ENCODE peak calls at places on chromosomes 12 and 14, in seven cellular contexts. J is lower lobe of right lung; D is mesendoderm; P is CD8-positive, alpha-beta T cell; B is A549; I is IMR-90; A is Panc1. S is an unnamed sample.
A peak's percentile ranks its signal among the peaks of the same experiment; 100 is the strongest.

GRCh38 chr12:13178568-13179158 is 17.9 kb upstream of the EMP1 start:
- DNase-seq in J (no peak), D (no peak), P (no peak), B (no peak), I (no peak), A (no peak), S (no peak)

GRCh38 chr12:116184766-116185165 is 92.7 kb downstream of the MED13L start:
- DNase-seq in J (no peak), D (no peak), P (no peak), B (no peak), I (no peak), A (no peak), S (no peak)

GRCh38 chr14:101063121-101063520 is 159.6 kb upstream of the RTL1 start:
- DNase-seq in J (no peak), D (no peak), P (no peak), B (no peak), I (no peak), A (no peak), S (no peak)

GRCh38 chr12:110619534-110619953 is 5.6 kb downstream of the TCTN1 start:
- DNase-seq in J (no peak), D (no peak), P (no peak), B (no peak), I (peak; percentile 29), A (no peak), S (no peak)

GRCh38 chr14:51356381-51356780 is 116.3 kb downstream of the TMX1 start:
- DNase-seq in J (no peak), D (no peak), P (no peak), B (no peak), I (no peak), A (no peak), S (no peak)

GRCh38 chr12:571795-572531 is 91.3 kb downstream of the NINJ2 start:
- DNase-seq in J (peak; percentile 41), D (no peak), P (no peak), B (peak; percentile 55), I (no peak), A (peak; percentile 17), S (no peak)

GRCh38 chr14:75709207-75709812 is 48.3 kb downstream of the TTLL5 start:
- DNase-seq in J (peak; percentile 73), D (peak; percentile 85), P (peak; percentile 67), B (peak; percentile 65), I (peak; percentile 88), A (peak; percentile 45), S (peak; percentile 74)

GRCh38 chr14:89067293-89067972 is 243.0 kb downstream of the TTC8 start:
- DNase-seq in J (no peak), D (peak; percentile 88), P (no peak), B (no peak), I (no peak), A (no peak), S (peak; percentile 8)

GRCh38 chr14:24665440-24665991 is 31.5 kb upstream of the GZMB start:
- DNase-seq in J (no peak), D (no peak), P (no peak), B (no peak), I (no peak), A (no peak), S (no peak)

GRCh38 chr12:71694099-71694820 is 8.4 kb downstream of the TMEM19 start:
- DNase-seq in J (no peak), D (no peak), P (no peak), B (no peak), I (no peak), A (no peak), S (no peak)

GRCh38 chr12:104695453-104696148 is 238.9 kb downstream of the CHST11 start:
- DNase-seq in J (no peak), D (no peak), P (no peak), B (no peak), I (peak; percentile 93), A (no peak), S (no peak)

GRCh38 chr12:44000309-44000952 is 164.6 kb downstream of the TMEM117 start:
- DNase-seq in J (no peak), D (peak; percentile 84), P (no peak), B (peak; percentile 21), I (peak; percentile 31), A (no peak), S (no peak)

GRCh38 chr12:93879476-93880376 is 202.6 kb downstream of the CRADD start:
- DNase-seq in J (no peak), D (no peak), P (no peak), B (no peak), I (peak; percentile 92), A (no peak), S (no peak)

GRCh38 chr14:38290601-38291190 is 34.8 kb upstream of the CLEC14A start:
- DNase-seq in J (no peak), D (no peak), P (no peak), B (no peak), I (peak; percentile 98), A (no peak), S (no peak)

GRCh38 chr12:41052441-41052840 is 135.7 kb upstream of the PDZRN4 start:
- DNase-seq in J (no peak), D (no peak), P (no peak), B (no peak), I (no peak), A (no peak), S (no peak)

GRCh38 chr12:56193025-56193578 is 3.8 kb upstream of the SMARCC2 start:
- DNase-seq in J (no peak), D (peak; percentile 88), P (peak; percentile 73), B (peak; percentile 79), I (peak; percentile 87), A (peak; percentile 65), S (peak; percentile 67)

GRCh38 chr14:81301371-81301770 is 80.6 kb upstream of the GTF2A1 start:
- DNase-seq in J (no peak), D (no peak), P (no peak), B (no peak), I (no peak), A (no peak), S (no peak)

GRCh38 chr12:92044435-92044834 is 101.2 kb downstream of the BTG1 start:
- DNase-seq in J (no peak), D (no peak), P (no peak), B (no peak), I (no peak), A (no peak), S (no peak)

GRCh38 chr12:26309646-26310045 is 114.3 kb downstream of the SSPN start:
- DNase-seq in J (no peak), D (no peak), P (no peak), B (no peak), I (no peak), A (no peak), S (no peak)

GRCh38 chr12:43112101-43112661 is 439.8 kb downstream of the ADAMTS20 start:
- DNase-seq in J (no peak), D (no peak), P (no peak), B (no peak), I (no peak), A (no peak), S (no peak)

GRCh38 chr14:87133073-87133815 is 859.7 kb downstream of the GALC start:
- DNase-seq in J (no peak), D (peak; percentile 22), P (no peak), B (no peak), I (peak; percentile 94), A (no peak), S (no peak)

GRCh38 chr12:121331268-121331667 is 20.9 kb downstream of the ANAPC5 start:
- DNase-seq in J (no peak), D (no peak), P (no peak), B (no peak), I (no peak), A (no peak), S (no peak)

GRCh38 chr12:121330195-121330594 is 22.0 kb downstream of the ANAPC5 start:
- DNase-seq in J (no peak), D (no peak), P (no peak), B (no peak), I (no peak), A (no peak), S (no peak)

GRCh38 chr12:121330692-121331091 is 21.5 kb downstream of the ANAPC5 start:
- DNase-seq in J (no peak), D (no peak), P (no peak), B (no peak), I (no peak), A (no peak), S (no peak)

GRCh38 chr12:121326996-121327674 is 25.1 kb downstream of the ANAPC5 start:
- DNase-seq in J (no peak), D (no peak), P (no peak), B (no peak), I (no peak), A (no peak), S (no peak)

DNA sequence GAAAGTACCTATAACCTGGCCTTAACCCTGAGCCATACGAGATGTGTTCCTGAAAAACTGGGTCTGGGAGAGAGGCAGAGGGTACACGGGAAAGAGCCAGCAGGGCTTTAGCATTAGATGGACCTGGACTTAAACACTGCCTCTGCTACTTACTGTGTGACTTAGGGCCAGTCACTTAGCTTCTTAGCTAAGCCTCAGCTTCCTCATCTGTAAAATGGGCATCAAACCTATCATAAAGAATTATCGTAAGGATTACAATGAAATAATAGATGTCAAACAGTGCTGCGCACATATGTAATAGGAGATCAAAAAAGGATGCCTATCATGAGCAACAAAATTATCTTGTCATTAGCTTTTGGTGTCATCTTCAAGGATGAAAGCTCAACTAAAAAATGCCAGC is 23.6 kb downstream of the ANAPC5 start:
- DNase-seq in J (no peak), D (no peak), P (no peak), B (no peak), I (no peak), A (no peak), S (no peak)
- H3K4me1 ChIP-seq in J (peaks cover 15% of the 10 kb centered on the region), D (no peaks in the 10 kb centered on the region), P (no peaks in the 10 kb centered on the region), B (peaks cover 9% of the 10 kb centered on the region), I (no peaks in the 10 kb centered on the region), A (no peaks in the 10 kb centered on the region), S (peaks cover 3% of the 10 kb centered on the region)

GRCh38 chr14:36519431-36520321 is at the start of gene NKX2-1:
- DNase-seq in J (peak; percentile 82), D (peak; percentile 82), P (no peak), B (peak; percentile 43), I (no peak), A (no peak), S (peak; percentile 86)
- H3K27ac ChIP-seq in J (peak within 1 kb of the TSS; percentile 87), D (no peak within 1 kb of the TSS), P (no peak within 1 kb of the TSS), B (no peak within 1 kb of the TSS), I (no peak within 1 kb of the TSS), A (no peak within 1 kb of the TSS), S (peak within 1 kb of the TSS; percentile 83)

GRCh38 chr12:52906049-52906645 is 1.3 kb upstream of the KRT8 start:
- DNase-seq in J (no peak), D (no peak), P (no peak), B (no peak), I (no peak), A (no peak), S (peak; percentile 44)
- H3K4me1 ChIP-seq in J (peaks cover 17% of the 10 kb centered on the region), D (peaks cover 22% of the 10 kb centered on the region), P (peaks cover 4% of the 10 kb centered on the region), B (peaks cover 58% of the 10 kb centered on the region), I (peaks cover 15% of the 10 kb centered on the region), A (peaks cover 52% of the 10 kb centered on the region), S (peaks cover 30% of the 10 kb centered on the region)

GRCh38 chr14:56976211-56976610 is 165.9 kb upstream of the OTX2 start:
- DNase-seq in J (no peak), D (no peak), P (no peak), B (no peak), I (no peak), A (no peak), S (no peak)

GRCh38 chr14:56975521-56975920 is 165.2 kb upstream of the OTX2 start:
- DNase-seq in J (no peak), D (no peak), P (no peak), B (no peak), I (no peak), A (no peak), S (no peak)

DNA sequence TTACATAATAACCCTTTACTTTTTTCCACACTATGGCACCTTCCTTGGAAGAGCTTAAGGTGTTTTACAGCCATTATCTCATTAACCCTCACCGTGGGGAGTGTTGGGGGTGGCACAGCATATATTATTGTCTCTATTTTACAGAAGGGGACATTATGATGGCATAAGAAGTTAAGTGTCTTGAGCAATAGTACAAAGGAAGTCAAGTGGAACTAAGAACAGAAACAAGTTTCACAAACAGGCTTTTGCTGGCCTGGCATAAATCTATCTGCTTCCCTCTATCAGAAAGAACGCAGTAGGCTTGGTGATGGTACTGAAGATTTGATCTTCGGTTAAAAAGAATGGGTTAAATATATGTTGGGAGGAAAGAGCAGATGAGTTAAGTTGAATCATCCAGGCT is 169.7 kb upstream of the OTX2 start:
- DNase-seq in J (no peak), D (no peak), P (no peak), B (no peak), I (no peak), A (no peak), S (no peak)
- H3K27ac ChIP-seq in J (no peak overlapping the region), D (no peak overlapping the region), P (no peak overlapping the region), B (no peak overlapping the region), I (no peak overlapping the region), A (no peak overlapping the region), S (no peak overlapping the region)